ENCODE peak calls at places on chromosome 10, in five cellular contexts. One of them, this sample, is unnamed. For H3K4me1, the result is how much of the 10 kb centered on the place peaks cover.

GRCh38 chr10:76382381-76382851 is 951.0 kb downstream of the LRMDA start:
- DNase-seq in mesendoderm: no peak
- DNase-seq in neural progenitor cell: no peak
- DNase-seq in endodermal cell: no peak
- DNase-seq in Karpas-422: no peak
- DNase-seq in this sample: peak

GRCh38 chr10:4330626-4331025 is 495.4 kb upstream of the AKR1E2 start:
- DNase-seq in mesendoderm: no peak
- DNase-seq in Karpas-422: no peak
- DNase-seq in endodermal cell: no peak
- DNase-seq in neural progenitor cell: no peak
- DNase-seq in this sample: no peak

GRCh38 chr10:79161557-79161956 is 92.8 kb downstream of the ZMIZ1 start:
- DNase-seq in neural progenitor cell: no peak
- DNase-seq in Karpas-422: no peak
- DNase-seq in mesendoderm: no peak
- DNase-seq in endodermal cell: no peak
- DNase-seq in this sample: no peak

GRCh38 chr10:64760371-64760770 is 1239.2 kb downstream of the REEP3 start:
- DNase-seq in neural progenitor cell: no peak
- DNase-seq in mesendoderm: no peak
- DNase-seq in Karpas-422: no peak
- DNase-seq in endodermal cell: no peak
- DNase-seq in this sample: peak

GRCh38 chr10:69567920-69568319 is 5.3 kb downstream of the NEUROG3 start:
- DNase-seq in mesendoderm: peak
- DNase-seq in endodermal cell: peak
- DNase-seq in neural progenitor cell: peak
- DNase-seq in Karpas-422: no peak
- DNase-seq in this sample: peak

GRCh38 chr10:132961-133898 is 2.0 kb upstream of the ZMYND11 start:
- DNase-seq in mesendoderm: peak
- DNase-seq in endodermal cell: no peak
- DNase-seq in neural progenitor cell: peak
- DNase-seq in Karpas-422: peak
- DNase-seq in this sample: peak

GRCh38 chr10:99285846-99286245 is 43.3 kb upstream of the CNNM1 start:
- DNase-seq in Karpas-422: no peak
- DNase-seq in endodermal cell: no peak
- DNase-seq in mesendoderm: no peak
- DNase-seq in neural progenitor cell: no peak
- DNase-seq in this sample: peak

GRCh38 chr10:62665771-62666170 is 138.7 kb upstream of the ADO start:
- DNase-seq in endodermal cell: no peak
- DNase-seq in neural progenitor cell: no peak
- DNase-seq in mesendoderm: no peak
- DNase-seq in Karpas-422: no peak
- DNase-seq in this sample: no peak

GRCh38 chr10:91579351-91579985 is 53.4 kb downstream of the PPP1R3C start:
- DNase-seq in Karpas-422: no peak
- DNase-seq in neural progenitor cell: no peak
- DNase-seq in mesendoderm: no peak
- DNase-seq in endodermal cell: no peak
- DNase-seq in this sample: peak

GRCh38 chr10:94853065-94853464 is 85.4 kb upstream of the CYP2C9 start:
- DNase-seq in neural progenitor cell: no peak
- DNase-seq in mesendoderm: no peak
- DNase-seq in endodermal cell: no peak
- DNase-seq in Karpas-422: no peak
- DNase-seq in this sample: no peak

GRCh38 chr10:127989481-127989964 is 82.6 kb downstream of the PTPRE start:
- DNase-seq in Karpas-422: no peak
- DNase-seq in endodermal cell: no peak
- DNase-seq in neural progenitor cell: no peak
- DNase-seq in mesendoderm: no peak
- DNase-seq in this sample: peak

GRCh38 chr10:90047243-90047729 is 345.9 kb downstream of the KIF20B start:
- DNase-seq in Karpas-422: no peak
- DNase-seq in neural progenitor cell: no peak
- DNase-seq in endodermal cell: no peak
- DNase-seq in mesendoderm: no peak
- DNase-seq in this sample: peak

GRCh38 chr10:58152698-58153263 is 114.9 kb downstream of the IPMK start:
- DNase-seq in endodermal cell: peak
- DNase-seq in mesendoderm: peak
- DNase-seq in Karpas-422: peak
- DNase-seq in neural progenitor cell: peak
- DNase-seq in this sample: peak

GRCh38 chr10:65675236-65675635 is 1250.6 kb upstream of the LRRTM3 start:
- DNase-seq in endodermal cell: no peak
- DNase-seq in Karpas-422: no peak
- DNase-seq in neural progenitor cell: no peak
- DNase-seq in mesendoderm: no peak
- DNase-seq in this sample: no peak

GRCh38 chr10:73076361-73077183 is 20.1 kb downstream of the P4HA1 start:
- DNase-seq in endodermal cell: no peak
- DNase-seq in neural progenitor cell: no peak
- DNase-seq in Karpas-422: no peak
- DNase-seq in mesendoderm: no peak
- DNase-seq in this sample: peak

GRCh38 chr10:14801693-14802092 is 27.0 kb upstream of the FAM107B start:
- DNase-seq in mesendoderm: peak
- DNase-seq in neural progenitor cell: peak
- DNase-seq in Karpas-422: no peak
- DNase-seq in endodermal cell: peak
- DNase-seq in this sample: no peak

GRCh38 chr10:29876008-29876555 is 183.3 kb downstream of the JCAD start:
- DNase-seq in Karpas-422: no peak
- DNase-seq in neural progenitor cell: no peak
- DNase-seq in endodermal cell: no peak
- DNase-seq in mesendoderm: no peak
- DNase-seq in this sample: peak

GRCh38 chr10:129742742-129743550 is 221.1 kb downstream of the EBF3 start:
- DNase-seq in mesendoderm: no peak
- DNase-seq in Karpas-422: no peak
- DNase-seq in endodermal cell: no peak
- DNase-seq in neural progenitor cell: no peak
- DNase-seq in this sample: no peak

GRCh38 chr10:132705173-132705572 is 80.8 kb downstream of the NKX6-2 start:
- DNase-seq in mesendoderm: no peak
- DNase-seq in Karpas-422: no peak
- DNase-seq in endodermal cell: peak
- DNase-seq in neural progenitor cell: no peak
- DNase-seq in this sample: no peak

GRCh38 chr10:75547391-75548298 is 116.2 kb downstream of the LRMDA start:
- DNase-seq in neural progenitor cell: no peak
- DNase-seq in Karpas-422: no peak
- DNase-seq in mesendoderm: peak
- DNase-seq in endodermal cell: no peak
- DNase-seq in this sample: peak

GRCh38 chr10:122164028-122164601 is 107.0 kb upstream of the BTBD16 start:
- DNase-seq in Karpas-422: no peak
- DNase-seq in endodermal cell: peak
- DNase-seq in neural progenitor cell: peak
- DNase-seq in mesendoderm: peak
- DNase-seq in this sample: peak

GRCh38 chr10:84292502-84292901 is 35.9 kb upstream of the CCSER2 start:
- DNase-seq in mesendoderm: no peak
- DNase-seq in Karpas-422: no peak
- DNase-seq in neural progenitor cell: no peak
- DNase-seq in endodermal cell: no peak
- DNase-seq in this sample: no peak

GRCh38 chr10:75034131-75034512 is 77.3 kb upstream of the SAMD8 start:
- DNase-seq in mesendoderm: no peak
- DNase-seq in endodermal cell: no peak
- DNase-seq in Karpas-422: no peak
- DNase-seq in neural progenitor cell: no peak
- DNase-seq in this sample: no peak

GRCh38 chr10:24858244-24858907 is 94.0 kb downstream of the PRTFDC1 start:
- DNase-seq in neural progenitor cell: no peak
- DNase-seq in Karpas-422: no peak
- DNase-seq in endodermal cell: peak
- DNase-seq in mesendoderm: peak
- DNase-seq in this sample: peak

GRCh38 chr10:24556746-24557742 is 166.6 kb downstream of the ARHGAP21 start:
- DNase-seq in mesendoderm: peak
- DNase-seq in endodermal cell: peak
- DNase-seq in neural progenitor cell: peak
- DNase-seq in Karpas-422: peak
- DNase-seq in this sample: peak

GRCh38 chr10:44978570-44979280 is at the start of gene DEPP1:
- DNase-seq in endodermal cell: peak
- DNase-seq in mesendoderm: peak
- DNase-seq in neural progenitor cell: peak
- DNase-seq in Karpas-422: no peak
- DNase-seq in this sample: peak

GRCh38 chr10:44857363-44858016 is 53.6 kb upstream of the TMEM72 start:
- DNase-seq in mesendoderm: peak
- DNase-seq in endodermal cell: peak
- DNase-seq in Karpas-422: peak
- DNase-seq in neural progenitor cell: peak
- DNase-seq in this sample: peak

GRCh38 chr10:100872034-100872791 is 40.5 kb upstream of the SLF2 start:
- DNase-seq in neural progenitor cell: peak
- DNase-seq in endodermal cell: peak
- DNase-seq in Karpas-422: peak
- DNase-seq in mesendoderm: peak
- DNase-seq in this sample: peak

GRCh38 chr10:103207141-103207540 is 14.1 kb upstream of the NT5C2 start:
- DNase-seq in mesendoderm: peak
- DNase-seq in Karpas-422: no peak
- DNase-seq in endodermal cell: no peak
- DNase-seq in neural progenitor cell: no peak
- DNase-seq in this sample: no peak

GRCh38 chr10:80530251-80530650 is 7.5 kb upstream of the SH2D4B start:
- DNase-seq in neural progenitor cell: no peak
- DNase-seq in Karpas-422: peak
- DNase-seq in mesendoderm: peak
- DNase-seq in endodermal cell: peak
- DNase-seq in this sample: peak

GRCh38 chr10:125064681-125065492 is 95.5 kb downstream of the CTBP2 start:
- DNase-seq in mesendoderm: peak
- DNase-seq in neural progenitor cell: no peak
- DNase-seq in Karpas-422: peak
- DNase-seq in endodermal cell: no peak
- DNase-seq in this sample: peak

GRCh38 chr10:37872955-37873354 is 15.5 kb upstream of the ZNF248 start:
- DNase-seq in Karpas-422: no peak
- DNase-seq in neural progenitor cell: no peak
- DNase-seq in mesendoderm: no peak
- DNase-seq in endodermal cell: no peak
- DNase-seq in this sample: no peak

GRCh38 chr10:75342397-75342796 is 59.2 kb downstream of the ZNF503 start:
- DNase-seq in Karpas-422: no peak
- DNase-seq in mesendoderm: no peak
- DNase-seq in neural progenitor cell: no peak
- DNase-seq in endodermal cell: no peak
- DNase-seq in this sample: no peak

GRCh38 chr10:80474920-80475319 is 20.8 kb downstream of the TSPAN14 start:
- DNase-seq in mesendoderm: no peak
- DNase-seq in Karpas-422: no peak
- DNase-seq in endodermal cell: no peak
- DNase-seq in neural progenitor cell: no peak
- DNase-seq in this sample: no peak

GRCh38 chr10:48633381-48634197 is 28.7 kb upstream of the ARHGAP22 start:
- DNase-seq in mesendoderm: no peak
- DNase-seq in neural progenitor cell: no peak
- DNase-seq in endodermal cell: no peak
- DNase-seq in Karpas-422: peak
- DNase-seq in this sample: no peak

GRCh38 chr10:104328916-104329710 is 9.2 kb downstream of the ITPRIP start:
- DNase-seq in endodermal cell: peak
- DNase-seq in mesendoderm: peak
- DNase-seq in Karpas-422: no peak
- DNase-seq in neural progenitor cell: peak
- DNase-seq in this sample: peak

DNA sequence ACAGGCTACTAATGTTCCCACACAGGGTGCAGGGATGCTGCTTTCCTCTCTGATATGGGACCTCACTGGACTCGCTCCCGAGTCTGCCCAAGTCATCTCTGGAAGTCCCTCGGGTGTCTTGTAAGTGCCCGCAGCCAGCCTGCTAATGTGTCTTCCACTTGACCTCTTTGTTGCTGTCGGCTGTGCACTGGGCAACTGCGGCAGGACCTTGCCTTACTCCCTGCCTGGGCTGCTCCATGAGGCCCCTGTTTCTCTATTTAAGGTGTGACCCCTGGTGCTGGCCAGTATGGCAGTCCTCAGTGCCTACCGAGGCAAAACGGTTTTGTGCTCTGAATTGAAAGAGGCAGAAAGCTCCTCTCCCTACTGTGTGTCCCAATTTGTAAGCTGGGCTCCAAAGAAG is 88.8 kb upstream of the DUSP5 start:
- DNase-seq in mesendoderm: no peak
- DNase-seq in neural progenitor cell: no peak
- DNase-seq in endodermal cell: no peak
- DNase-seq in Karpas-422: no peak
- DNase-seq in this sample: no peak
- H3K4me1 ChIP-seq in mesendoderm: under half
- H3K4me1 ChIP-seq in neural progenitor cell: under half
- H3K4me1 ChIP-seq in endodermal cell: under half
- H3K4me1 ChIP-seq in Karpas-422: half or more
- H3K4me1 ChIP-seq in this sample: under half

GRCh38 chr10:86958109-86958830 is at the start of gene SNCG:
- DNase-seq in neural progenitor cell: no peak
- DNase-seq in Karpas-422: no peak
- DNase-seq in mesendoderm: no peak
- DNase-seq in endodermal cell: peak
- DNase-seq in this sample: no peak
- H3K9ac ChIP-seq in neural progenitor cell: no peak
- H3K9ac ChIP-seq in Karpas-422: no peak
- H3K9ac ChIP-seq in mesendoderm: no peak
- H3K9ac ChIP-seq in endodermal cell: no peak
- H3K9ac ChIP-seq in this sample: no peak

GRCh38 chr10:15901889-15902288 is 41.6 kb upstream of the MINDY3 start:
- DNase-seq in Karpas-422: no peak
- DNase-seq in neural progenitor cell: peak
- DNase-seq in mesendoderm: peak
- DNase-seq in endodermal cell: peak
- DNase-seq in this sample: no peak

GRCh38 chr10:15898046-15898445 is 37.7 kb upstream of the MINDY3 start:
- DNase-seq in Karpas-422: peak
- DNase-seq in neural progenitor cell: no peak
- DNase-seq in mesendoderm: peak
- DNase-seq in endodermal cell: no peak
- DNase-seq in this sample: peak

GRCh38 chr10:15896654-15897053 is 36.3 kb upstream of the MINDY3 start:
- DNase-seq in neural progenitor cell: no peak
- DNase-seq in endodermal cell: no peak
- DNase-seq in mesendoderm: peak
- DNase-seq in Karpas-422: no peak
- DNase-seq in this sample: no peak

GRCh38 chr10:15897282-15897681 is 37.0 kb upstream of the MINDY3 start:
- DNase-seq in mesendoderm: peak
- DNase-seq in endodermal cell: no peak
- DNase-seq in Karpas-422: no peak
- DNase-seq in neural progenitor cell: no peak
- DNase-seq in this sample: no peak
- H3K4me1 ChIP-seq in mesendoderm: under half
- H3K4me1 ChIP-seq in endodermal cell: under half
- H3K4me1 ChIP-seq in Karpas-422: under half
- H3K4me1 ChIP-seq in neural progenitor cell: under half
- H3K4me1 ChIP-seq in this sample: under half

GRCh38 chr10:88893611-88894010 is 13.6 kb downstream of the STAMBPL1 start:
- DNase-seq in neural progenitor cell: no peak
- DNase-seq in mesendoderm: no peak
- DNase-seq in endodermal cell: no peak
- DNase-seq in Karpas-422: no peak
- DNase-seq in this sample: peak
- H3K9ac ChIP-seq in neural progenitor cell: no peak
- H3K9ac ChIP-seq in mesendoderm: no peak
- H3K9ac ChIP-seq in endodermal cell: no peak
- H3K9ac ChIP-seq in Karpas-422: no peak
- H3K9ac ChIP-seq in this sample: no peak